ENCODE peak calls at places on chromosome 5, in nine cellular contexts. J is osteoblast, P is uterus, I is stomach, W is midbrain, K is IMR-90, L is T-helper 1 cell, H is T-helper 17 cell, Z is iPS-NIHi11. S is an unnamed sample.

GRCh38 chr5:90111354-90112070 is 298.0 kb downstream of the CETN3 start:
- DNase-seq in W (no peak), L (no peak), K (no peak), Z (no peak), J (no peak), I (no peak), P (no peak), H (no peak), S (no peak)

GRCh38 chr5:8418049-8418426 is 549.1 kb downstream of the MTRR start:
- DNase-seq in H (no peak), K (no peak), W (no peak), Z (no peak), J (no peak), I (no peak), P (no peak), L (no peak), S (no peak)

GRCh38 chr5:64339776-64340175 is 166.0 kb upstream of the RGS7BP start:
- DNase-seq in P (no peak), W (no peak), H (no peak), L (no peak), I (no peak), K (no peak), Z (no peak), J (no peak), S (no peak)

GRCh38 chr5:126508962-126509279 is 85.7 kb downstream of the GRAMD2B start:
- DNase-seq in K (no peak), I (no peak), L (no peak), Z (no peak), P (peak), H (no peak), W (no peak), J (no peak), S (no peak)

GRCh38 chr5:17120209-17120608 is 97.2 kb upstream of the BASP1 start:
- DNase-seq in W (no peak), L (no peak), I (peak), J (no peak), P (no peak), K (no peak), Z (no peak), H (no peak), S (no peak)

GRCh38 chr5:56019306-56020272 is 24.8 kb upstream of the IL6ST start:
- DNase-seq in J (peak), Z (no peak), P (no peak), H (no peak), I (no peak), W (no peak), L (no peak), K (peak), S (no peak)

GRCh38 chr5:124461110-124461509 is 285.3 kb downstream of the ZNF608 start:
- DNase-seq in Z (no peak), P (no peak), L (no peak), I (no peak), W (no peak), J (no peak), K (no peak), H (no peak), S (no peak)

GRCh38 chr5:20656262-20656661 is 668.3 kb upstream of the CDH18 start:
- DNase-seq in P (no peak), H (no peak), W (no peak), I (no peak), J (no peak), K (no peak), L (no peak), Z (no peak), S (no peak)

GRCh38 chr5:132387649-132388117 is 18.2 kb downstream of the SLC22A5 start:
- DNase-seq in L (no peak), K (peak), J (peak), W (no peak), H (no peak), Z (no peak), P (peak), I (peak), S (no peak)